ENCODE peak calls at places on chromosomes 7 and 10, in six cellular contexts. U, P, D, Z, H and X are unnamed samples.

GRCh38 chr7:6258440-6259182 is 13.8 kb downstream of the CYTH3 start:
- DNase-seq in U (no peak), P (no peak), D (no peak), Z (no peak), H (peak; percentile 23), X (no peak)

GRCh38 chr7:141290951-141291350 is 217.1 kb downstream of the TMEM178B start:
- DNase-seq in U (no peak), P (no peak), D (no peak), Z (no peak), H (no peak), X (no peak)

GRCh38 chr7:128705891-128706333 is 33.2 kb upstream of the CALU start:
- DNase-seq in U (no peak), P (no peak), D (no peak), Z (no peak), H (no peak), X (no peak)

GRCh38 chr7:140596751-140597424 is 43.7 kb downstream of the DENND2A start:
- DNase-seq in U (no peak), P (no peak), D (no peak), Z (no peak), H (no peak), X (no peak)

GRCh38 chr10:128035557-128035973 is 90.7 kb downstream of the MKI67 start:
- DNase-seq in U (peak; percentile 44), P (peak; percentile 21), D (no peak), Z (no peak), H (peak; percentile 95), X (peak; percentile 5)

GRCh38 chr7:130037703-130038102 is 13.5 kb downstream of the ZC3HC1 start:
- DNase-seq in U (no peak), P (no peak), D (no peak), Z (no peak), H (no peak), X (no peak)

GRCh38 chr7:100588438-100588837 is 2.3 kb downstream of the FBXO24 start:
- DNase-seq in U (peak; percentile 50), P (no peak), D (no peak), Z (no peak), H (no peak), X (no peak)

GRCh38 chr7:22935269-22935668 is 78.7 kb downstream of the HYCC1 start:
- DNase-seq in U (no peak), P (no peak), D (no peak), Z (no peak), H (no peak), X (no peak)

GRCh38 chr7:80018941-80019808 is 115.5 kb upstream of the GNAI1 start:
- DNase-seq in U (peak; percentile 62), P (peak; percentile 54), D (peak; percentile 43), Z (no peak), H (peak; percentile 66), X (peak; percentile 58)

GRCh38 chr10:114550756-114551290 is 107.3 kb downstream of the ABLIM1 start:
- DNase-seq in U (no peak), P (peak; percentile 32), D (peak; percentile 30), Z (no peak), H (no peak), X (no peak)

GRCh38 chr7:86485842-86486241 is 157.9 kb upstream of the GRM3 start:
- DNase-seq in U (no peak), P (no peak), D (no peak), Z (no peak), H (no peak), X (no peak)
- TF ChIP-seq ZNF274 in U (no peak), P (no peak), D (no peak), Z (no peak), H (no peak), X (no peak)

GRCh38 chr7:102079140-102080002 is 207.3 kb upstream of the SH2B2 start:
- DNase-seq in U (peak; percentile 25), P (no peak), D (peak; percentile 10), Z (no peak), H (no peak), X (no peak)

GRCh38 chr7:102082693-102083385 is 203.8 kb upstream of the SH2B2 start:
- DNase-seq in U (no peak), P (no peak), D (no peak), Z (no peak), H (no peak), X (no peak)

GRCh38 chr7:102080371-102081243 is 206.1 kb upstream of the SH2B2 start:
- DNase-seq in U (peak; percentile 91), P (no peak), D (no peak), Z (no peak), H (no peak), X (no peak)

GRCh38 chr7:102081244-102081627 is 205.4 kb upstream of the SH2B2 start:
- DNase-seq in U (no peak), P (no peak), D (no peak), Z (no peak), H (no peak), X (no peak)

DNA sequence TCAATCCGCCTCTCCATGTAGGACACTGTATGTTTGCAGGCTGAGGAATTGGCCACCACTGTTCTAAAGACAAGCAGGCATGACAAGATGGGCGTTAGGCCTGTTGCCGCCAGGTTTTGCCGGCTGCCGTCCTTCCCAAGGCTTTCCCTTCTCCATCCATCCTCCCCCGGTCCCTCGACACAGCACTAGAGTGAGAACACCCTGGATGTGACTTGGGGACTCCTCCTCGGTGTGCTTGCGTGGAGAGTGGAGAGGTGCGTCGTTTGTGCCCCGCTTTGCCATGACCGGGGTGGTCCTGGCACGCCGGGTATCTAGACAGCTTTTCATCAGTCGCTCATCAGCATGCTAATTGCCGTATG is 206.7 kb upstream of the SH2B2 start:
- DNase-seq in U (no peak), P (no peak), D (no peak), Z (no peak), H (no peak), X (no peak)
- TF ChIP-seq ZNF274 in U (no peak), P (no peak), D (no peak), Z (no peak), H (no peak), X (no peak)

DNA sequence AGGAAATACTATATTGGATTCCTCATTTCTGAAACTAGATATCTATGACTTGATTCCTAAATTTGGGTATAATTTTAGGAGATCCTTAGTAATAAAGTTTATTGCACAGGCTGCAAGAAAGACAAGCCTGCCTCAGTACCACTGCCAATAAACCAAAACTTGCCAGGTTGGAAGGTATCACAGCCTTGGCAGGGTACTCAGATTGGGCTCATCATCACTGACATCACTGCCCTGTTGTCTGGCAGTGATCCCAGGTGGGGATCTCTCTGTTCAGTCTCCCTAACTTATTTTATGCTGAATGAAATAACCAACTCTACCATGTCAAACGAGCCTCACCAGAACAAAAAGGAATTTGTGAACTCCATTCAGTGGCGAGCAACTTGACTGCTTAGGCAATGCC is 18.8 kb downstream of the FIGNL1 start:
- DNase-seq in U (no peak), P (no peak), D (no peak), Z (no peak), H (no peak), X (no peak)
- TF ChIP-seq ZNF274 in U (no peak), P (no peak), D (no peak), Z (no peak), H (no peak), X (no peak)

GRCh38 chr7:116307253-116307652 is 96.9 kb downstream of the TES start:
- DNase-seq in U (no peak), P (no peak), D (no peak), Z (no peak), H (no peak), X (no peak)

GRCh38 chr7:116310131-116310530 is 99.8 kb downstream of the TES start:
- DNase-seq in U (no peak), P (no peak), D (no peak), Z (no peak), H (no peak), X (no peak)

GRCh38 chr7:116311262-116311661 is 100.9 kb downstream of the TES start:
- DNase-seq in U (no peak), P (no peak), D (no peak), Z (no peak), H (no peak), X (no peak)

GRCh38 chr7:116306409-116307048 is 96.2 kb downstream of the TES start:
- DNase-seq in U (no peak), P (no peak), D (no peak), Z (no peak), H (no peak), X (no peak)

DNA sequence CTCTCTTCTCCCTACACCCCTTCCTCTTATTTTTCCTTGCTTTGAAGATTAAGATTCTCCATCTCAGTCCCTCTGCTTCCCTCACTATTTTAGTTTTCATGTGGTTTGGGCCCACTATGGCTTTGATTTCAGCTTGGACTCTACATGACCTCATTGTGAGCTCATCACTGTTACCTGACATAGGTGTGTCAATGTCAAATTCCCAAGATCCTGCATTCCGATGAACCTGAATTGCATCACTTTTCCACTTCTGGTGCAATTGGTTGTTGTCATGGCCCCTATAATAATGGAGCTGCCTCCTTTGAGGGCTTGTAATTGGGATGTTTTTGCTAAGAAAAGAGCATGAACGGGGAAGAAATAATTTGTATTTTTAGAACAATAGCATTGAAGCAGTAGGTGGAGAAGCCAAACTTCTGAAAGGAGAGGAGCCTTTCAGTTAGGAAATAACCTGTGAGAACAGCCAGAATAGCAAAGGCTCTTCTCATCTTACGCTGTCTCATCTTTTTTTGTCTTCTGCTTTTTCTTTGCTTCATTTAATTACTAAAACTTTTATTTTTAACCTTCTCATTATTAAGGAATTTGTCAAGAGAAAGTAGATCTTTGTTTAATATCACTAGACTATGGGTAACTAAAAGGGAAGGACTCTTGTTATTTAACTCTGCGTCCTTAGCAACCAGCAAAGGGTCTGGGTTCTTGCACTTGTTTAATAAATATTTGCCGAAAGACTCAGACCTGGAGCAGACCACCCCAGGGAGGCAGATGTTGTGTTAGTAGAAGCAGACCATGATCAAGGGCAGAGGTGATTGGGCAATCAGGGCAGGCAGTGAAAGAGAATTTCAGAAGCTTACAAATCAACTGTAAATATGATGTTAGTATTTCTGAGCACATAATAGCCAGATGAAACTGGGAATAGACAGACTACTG is 95.4 kb downstream of the TES start:
- DNase-seq in U (no peak), P (no peak), D (peak; percentile 88), Z (no peak), H (no peak), X (no peak)
- TF ChIP-seq ZNF274 in U (no peak), P (no peak), D (no peak), Z (no peak), H (no peak), X (no peak)

DNA sequence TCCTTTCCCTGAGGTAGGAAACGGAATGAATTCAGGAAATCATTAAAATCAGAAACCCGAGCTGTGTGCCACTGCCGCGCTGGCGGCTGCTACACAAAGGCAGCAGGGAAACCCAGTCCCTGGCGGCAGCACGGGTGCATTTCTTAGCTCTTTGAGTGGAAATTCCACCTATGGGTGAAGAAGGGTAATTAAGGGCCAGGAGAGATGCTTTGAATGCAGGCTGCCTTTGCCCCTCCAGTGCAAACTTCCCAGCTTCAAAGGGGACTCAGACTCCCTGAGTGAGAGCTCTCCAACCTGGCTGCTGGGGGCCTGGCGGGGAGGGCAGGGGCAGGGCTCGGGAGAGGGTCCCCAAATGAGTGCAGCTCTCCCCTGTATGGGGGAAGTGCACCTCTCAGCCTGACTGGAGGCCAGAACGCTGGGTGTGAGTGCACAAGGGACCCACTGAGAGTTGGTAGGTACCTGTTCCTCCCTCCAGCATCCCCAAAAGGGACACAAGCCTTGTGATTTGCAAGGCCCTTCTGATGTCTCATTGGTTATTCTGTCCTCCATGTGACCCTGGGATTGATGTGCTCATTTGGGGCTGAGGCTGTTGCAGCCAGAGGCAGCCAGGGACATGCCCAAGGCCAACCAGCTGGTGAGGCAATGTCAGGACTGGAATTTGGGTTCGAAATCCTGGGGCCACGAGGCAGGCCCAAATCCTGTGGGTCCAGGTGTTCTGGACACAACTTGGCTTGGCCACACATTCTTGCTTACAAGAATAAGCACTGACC is 16.3 kb upstream of the ZMIZ1 start:
- DNase-seq in U (peak; percentile 62), P (no peak), D (peak; percentile 52), Z (no peak), H (no peak), X (no peak)
- TF ChIP-seq ZNF274 in U (no peak), P (no peak), D (no peak), Z (no peak), H (no peak), X (no peak)